ENCODE peak calls at places on chromosomes 5 and 9, in seven cellular contexts. E is breast epithelium, L is kidney, V is dermis microvascular lymphatic vessel endothelial cell, W is occipital lobe, T is right lobe of liver, K is left ventricle myocardium superior. C is an unnamed sample.

GRCh38 chr9:110049699-110050450 is 158.1 kb downstream of the C9orf152 start:
- DNase-seq in E (no peak), L (peak; percentile 82), V (peak; percentile 43), W (no peak), T (no peak), K (peak; percentile 67), C (no peak)

GRCh38 chr5:1796371-1797108 is 3.1 kb downstream of the MRPL36 start:
- DNase-seq in E (no peak), L (no peak), V (no peak), W (no peak), T (peak; percentile 37), K (no peak), C (no peak)

GRCh38 chr5:78538240-78538850 is 110.2 kb downstream of the LHFPL2 start:
- DNase-seq in E (no peak), L (no peak), V (no peak), W (no peak), T (peak; percentile 13), K (no peak), C (no peak)

GRCh38 chr9:82127993-82128710 is 139.6 kb downstream of the SPATA31D1 start:
- DNase-seq in E (no peak), L (no peak), V (no peak), W (no peak), T (no peak), K (peak; percentile 16), C (no peak)

GRCh38 chr5:50702615-50703325 is 36.3 kb downstream of the PARP8 start:
- DNase-seq in E (no peak), L (no peak), V (no peak), W (no peak), T (no peak), K (no peak), C (no peak)

GRCh38 chr9:98236881-98237487 is 18.5 kb downstream of the TBC1D2 start:
- DNase-seq in E (no peak), L (no peak), V (no peak), W (no peak), T (no peak), K (no peak), C (no peak)

GRCh38 chr5:20305463-20305862 is 317.5 kb upstream of the CDH18 start:
- DNase-seq in E (no peak), L (peak; percentile 60), V (no peak), W (no peak), T (no peak), K (no peak), C (no peak)

GRCh38 chr5:67149933-67150523 is 46.6 kb downstream of the CD180 start:
- DNase-seq in E (no peak), L (no peak), V (no peak), W (no peak), T (no peak), K (no peak), C (no peak)

GRCh38 chr5:176768174-176768970 is 42.0 kb upstream of the UNC5A start:
- DNase-seq in E (no peak), L (peak; percentile 29), V (no peak), W (no peak), T (peak; percentile 16), K (no peak), C (no peak)

GRCh38 chr5:87924451-87924850 is 344.2 kb downstream of the TMEM161B start:
- DNase-seq in E (no peak), L (no peak), V (no peak), W (no peak), T (no peak), K (no peak), C (no peak)

C was measured in NCI-H524 treated with DMSO at 0.1 percent for 48 hours.